ENCODE peak calls at places on chromosomes 4 and X, in seven cellular contexts. One of them, this sample, is unnamed.
A peak's percentile ranks its signal among the peaks of the same experiment; 100 is the strongest.

GRCh38 chr4:99927566-99927965 is 18.9 kb downstream of the DNAJB14 start:
- DNase-seq in mucosa of descending colon: no peak
- DNase-seq in mesenteric fat pad: no peak
- DNase-seq in GDM1: no peak
- DNase-seq in T1000: no peak
- DNase-seq in HEK293T: no peak
- DNase-seq in lower lobe of right lung: no peak
- DNase-seq in this sample: no peak

GRCh38 chrX:11187001-11187400 is 75.9 kb downstream of the HCCS start:
- DNase-seq in mucosa of descending colon: no peak
- DNase-seq in mesenteric fat pad: no peak
- DNase-seq in GDM1: no peak
- DNase-seq in T1000: no peak
- DNase-seq in HEK293T: no peak
- DNase-seq in lower lobe of right lung: no peak
- DNase-seq in this sample: no peak

GRCh38 chrX:110741213-110741796 is 54.3 kb downstream of the CHRDL1 start:
- DNase-seq in mucosa of descending colon: no peak
- DNase-seq in mesenteric fat pad: no peak
- DNase-seq in GDM1: no peak
- DNase-seq in T1000: no peak
- DNase-seq in HEK293T: no peak
- DNase-seq in lower lobe of right lung: no peak
- DNase-seq in this sample: no peak

GRCh38 chrX:9569875-9570274 is 105.0 kb downstream of the TBL1X start:
- DNase-seq in mucosa of descending colon: no peak
- DNase-seq in mesenteric fat pad: no peak
- DNase-seq in GDM1: no peak
- DNase-seq in T1000: no peak
- DNase-seq in HEK293T: no peak
- DNase-seq in lower lobe of right lung: no peak
- DNase-seq in this sample: no peak

GRCh38 chr4:89039735-89040338 is 17.1 kb downstream of the FAM13A start:
- DNase-seq in mucosa of descending colon: no peak
- DNase-seq in mesenteric fat pad: no peak
- DNase-seq in GDM1: no peak
- DNase-seq in T1000: no peak
- DNase-seq in HEK293T: no peak
- DNase-seq in lower lobe of right lung: no peak
- DNase-seq in this sample: no peak

GRCh38 chrX:153946910-153947769 is 2.7 kb upstream of the RENBP start:
- DNase-seq in mucosa of descending colon: peak; percentile 83
- DNase-seq in mesenteric fat pad: no peak
- DNase-seq in GDM1: peak; percentile 73
- DNase-seq in T1000: peak; percentile 53
- DNase-seq in HEK293T: peak; percentile 88
- DNase-seq in lower lobe of right lung: peak; percentile 83
- DNase-seq in this sample: peak; percentile 92

GRCh38 chrX:77893713-77894112 is 1.5 kb downstream of the MAGT1 start:
- DNase-seq in mucosa of descending colon: no peak
- DNase-seq in mesenteric fat pad: no peak
- DNase-seq in GDM1: no peak
- DNase-seq in T1000: no peak
- DNase-seq in HEK293T: no peak
- DNase-seq in lower lobe of right lung: no peak
- DNase-seq in this sample: no peak

GRCh38 chr4:87523307-87523706 is 5.9 kb downstream of the SPARCL1 start:
- DNase-seq in mucosa of descending colon: no peak
- DNase-seq in mesenteric fat pad: no peak
- DNase-seq in GDM1: no peak
- DNase-seq in T1000: no peak
- DNase-seq in HEK293T: no peak
- DNase-seq in lower lobe of right lung: no peak
- DNase-seq in this sample: no peak

GRCh38 chrX:24526616-24527015 is 61.5 kb downstream of the PDK3 start:
- DNase-seq in mucosa of descending colon: no peak
- DNase-seq in mesenteric fat pad: no peak
- DNase-seq in GDM1: no peak
- DNase-seq in T1000: no peak
- DNase-seq in HEK293T: no peak
- DNase-seq in lower lobe of right lung: no peak
- DNase-seq in this sample: no peak

GRCh38 chr4:38667005-38667771 is 3.2 kb downstream of the KLF3 start:
- DNase-seq in mucosa of descending colon: peak; percentile 77
- DNase-seq in mesenteric fat pad: no peak
- DNase-seq in GDM1: peak; percentile 77
- DNase-seq in T1000: peak; percentile 83
- DNase-seq in HEK293T: peak; percentile 35
- DNase-seq in lower lobe of right lung: peak; percentile 64
- DNase-seq in this sample: peak; percentile 34

GRCh38 chr4:15434086-15434485 is 6.3 kb downstream of the C1QTNF7 start:
- DNase-seq in mucosa of descending colon: no peak
- DNase-seq in mesenteric fat pad: no peak
- DNase-seq in GDM1: no peak
- DNase-seq in T1000: no peak
- DNase-seq in HEK293T: no peak
- DNase-seq in lower lobe of right lung: no peak
- DNase-seq in this sample: no peak

GRCh38 chr4:38071801-38072567 is 111.8 kb downstream of the PTTG2 start:
- DNase-seq in mucosa of descending colon: no peak
- DNase-seq in mesenteric fat pad: no peak
- DNase-seq in GDM1: no peak
- DNase-seq in T1000: no peak
- DNase-seq in HEK293T: no peak
- DNase-seq in lower lobe of right lung: peak; percentile 63
- DNase-seq in this sample: no peak

GRCh38 chr4:182192511-182193181 is 50.6 kb upstream of the TENM3 start:
- DNase-seq in mucosa of descending colon: no peak
- DNase-seq in mesenteric fat pad: no peak
- DNase-seq in GDM1: no peak
- DNase-seq in T1000: no peak
- DNase-seq in HEK293T: no peak
- DNase-seq in lower lobe of right lung: no peak
- DNase-seq in this sample: no peak

GRCh38 chr4:62243895-62244294 is 1043.8 kb downstream of the ADGRL3 start:
- DNase-seq in mucosa of descending colon: no peak
- DNase-seq in mesenteric fat pad: no peak
- DNase-seq in GDM1: no peak
- DNase-seq in T1000: no peak
- DNase-seq in HEK293T: no peak
- DNase-seq in lower lobe of right lung: no peak
- DNase-seq in this sample: no peak

GRCh38 chrX:9913041-9913440 is 54.1 kb upstream of the CLDN34 start:
- DNase-seq in mucosa of descending colon: no peak
- DNase-seq in mesenteric fat pad: no peak
- DNase-seq in GDM1: no peak
- DNase-seq in T1000: no peak
- DNase-seq in HEK293T: no peak
- DNase-seq in lower lobe of right lung: no peak
- DNase-seq in this sample: no peak

GRCh38 chr4:155405059-155405458 is 28.3 kb upstream of the MAP9 start:
- DNase-seq in mucosa of descending colon: no peak
- DNase-seq in mesenteric fat pad: no peak
- DNase-seq in GDM1: no peak
- DNase-seq in T1000: no peak
- DNase-seq in HEK293T: no peak
- DNase-seq in lower lobe of right lung: no peak
- DNase-seq in this sample: no peak

GRCh38 chr4:178427663-178428062 is 985.4 kb upstream of the AGA start:
- DNase-seq in mucosa of descending colon: no peak
- DNase-seq in mesenteric fat pad: no peak
- DNase-seq in GDM1: no peak
- DNase-seq in T1000: no peak
- DNase-seq in HEK293T: no peak
- DNase-seq in lower lobe of right lung: no peak
- DNase-seq in this sample: no peak

GRCh38 chr4:28518781-28519180 is 1658.1 kb downstream of the STIM2 start:
- DNase-seq in mucosa of descending colon: no peak
- DNase-seq in mesenteric fat pad: no peak
- DNase-seq in GDM1: no peak
- DNase-seq in T1000: no peak
- DNase-seq in HEK293T: no peak
- DNase-seq in lower lobe of right lung: no peak
- DNase-seq in this sample: no peak

GRCh38 chrX:112197845-112198244 is 115.3 kb upstream of the TRPC5 start:
- DNase-seq in mucosa of descending colon: no peak
- DNase-seq in mesenteric fat pad: no peak
- DNase-seq in GDM1: no peak
- DNase-seq in T1000: no peak
- DNase-seq in HEK293T: no peak
- DNase-seq in lower lobe of right lung: no peak
- DNase-seq in this sample: peak; percentile 41

GRCh38 chrX:72498782-72499181 is 73.9 kb downstream of the HDAC8 start:
- DNase-seq in mucosa of descending colon: no peak
- DNase-seq in mesenteric fat pad: no peak
- DNase-seq in GDM1: no peak
- DNase-seq in T1000: no peak
- DNase-seq in HEK293T: no peak
- DNase-seq in lower lobe of right lung: no peak
- DNase-seq in this sample: no peak

GRCh38 chrX:103063191-103063845 is 653 bp downstream of the BEX1 start:
- DNase-seq in mucosa of descending colon: no peak
- DNase-seq in mesenteric fat pad: no peak
- DNase-seq in GDM1: no peak
- DNase-seq in T1000: no peak
- DNase-seq in HEK293T: no peak
- DNase-seq in lower lobe of right lung: no peak
- DNase-seq in this sample: peak; percentile 68